ENCODE peak calls at places on chromosome 12, in four cellular contexts. T, I, G and N are unnamed samples.

GRCh38 chr12:13124661-13125505 is 21.4 kb upstream of the GSG1 start:
- DNase-seq in G (no peak), T (no peak), I (no peak), N (no peak)

GRCh38 chr12:16562413-16562812 is 43.5 kb downstream of the LMO3 start:
- DNase-seq in T (no peak), I (no peak), G (no peak), N (no peak)

GRCh38 chr12:93502802-93503623 is 35.7 kb downstream of the MRPL42 start:
- DNase-seq in G (peak), T (no peak), I (no peak), N (peak)

GRCh38 chr12:12481636-12482035 is 81.0 kb downstream of the DUSP16 start:
- DNase-seq in T (no peak), G (no peak), I (no peak), N (no peak)

GRCh38 chr12:1977109-1977508 is 27.1 kb downstream of the DCP1B start:
- DNase-seq in T (no peak), I (no peak), G (no peak), N (no peak)

GRCh38 chr12:57149309-57149900 is 2.0 kb upstream of the LRP1-AS start:
- DNase-seq in T (no peak), G (peak), I (no peak), N (no peak)

GRCh38 chr12:48956279-48957140 is 777 bp downstream of the ARF3 start:
- DNase-seq in I (peak), T (peak), G (peak), N (peak)

GRCh38 chr12:13573698-13574321 is 377.3 kb downstream of the EMP1 start:
- DNase-seq in I (no peak), G (no peak), T (no peak), N (no peak)

GRCh38 chr12:15979096-15980091 is 68.3 kb downstream of the DERA start:
- DNase-seq in T (peak), I (no peak), G (peak), N (peak)

GRCh38 chr12:22118206-22118605 is 72.2 kb downstream of the CMAS start:
- DNase-seq in G (no peak), T (no peak), I (no peak), N (no peak)

GRCh38 chr12:65420941-65421340 is 142.5 kb downstream of the MSRB3 start:
- DNase-seq in T (no peak), G (no peak), I (no peak), N (no peak)

GRCh38 chr12:53046655-53047220 is 3.1 kb upstream of the TNS2 start:
- DNase-seq in G (peak), I (no peak), T (no peak), N (peak)

GRCh38 chr12:106188249-106188648 is 49.5 kb upstream of the NUAK1 start:
- DNase-seq in T (no peak), G (no peak), I (no peak), N (no peak)

GRCh38 chr12:48286665-48287064 is 64.1 kb downstream of the ZNF641 start:
- DNase-seq in G (peak), I (no peak), T (no peak), N (peak)

DNA sequence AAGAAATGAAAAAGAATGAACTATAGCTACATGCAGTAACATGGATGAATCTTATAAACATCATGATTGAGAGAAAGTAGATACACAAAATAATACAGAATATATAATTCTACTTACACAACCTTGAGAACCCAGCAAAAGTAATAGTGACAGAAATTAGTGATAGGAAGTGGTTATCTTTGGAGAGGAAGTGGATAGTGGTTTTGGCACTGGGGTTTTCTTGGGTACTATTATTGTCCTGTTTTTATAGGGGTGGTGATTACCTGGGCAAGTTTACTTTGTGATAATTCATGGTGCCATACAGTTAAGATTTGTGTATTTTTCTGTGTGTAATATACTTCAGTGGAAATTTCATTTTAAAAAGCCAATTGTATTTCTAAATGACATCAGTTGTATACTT is 352.7 kb downstream of the AEBP2 start:
- DNase-seq in T (no peak), I (no peak), G (no peak), N (no peak)
- TF ChIP-seq TCF7 in T (no peak), I (no peak), G (no peak), N (no peak)

GRCh38 chr12:71896171-71896570 is 42.5 kb upstream of the TPH2 start:
- DNase-seq in G (no peak), T (no peak), I (no peak), N (no peak)

GRCh38 chr12:71904629-71905028 is 34.0 kb upstream of the TPH2 start:
- DNase-seq in G (no peak), T (no peak), I (no peak), N (no peak)

DNA sequence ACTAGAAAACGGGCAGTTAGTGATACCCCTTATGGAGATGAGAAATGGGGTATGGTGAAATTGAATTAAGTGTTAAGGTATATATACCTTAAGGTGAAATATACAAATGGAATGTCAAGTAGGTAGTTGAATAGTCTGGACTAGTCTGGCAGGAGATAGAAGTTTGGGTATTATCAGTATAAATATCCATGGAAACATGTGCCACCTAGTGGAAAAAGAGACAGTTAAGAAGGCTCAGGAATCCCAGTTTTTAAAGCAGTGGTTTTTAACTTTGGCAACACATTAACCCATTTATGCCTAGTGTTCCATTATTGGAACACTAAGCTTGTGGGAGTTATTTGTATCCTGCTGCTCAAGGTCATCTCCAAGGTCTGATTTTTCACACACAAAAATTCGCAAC is 38.6 kb upstream of the TPH2 start:
- DNase-seq in I (no peak), G (peak), T (no peak), N (no peak)
- TF ChIP-seq CTCF in I (no peak), G (no peak), T (no peak), N (no peak)

GRCh38 chr12:25692115-25693035 is 139.3 kb upstream of the LMNTD1 start:
- DNase-seq in I (no peak), T (no peak), G (no peak), N (no peak)
- TF ChIP-seq TCF7 in I (no peak), T (no peak), G (no peak), N (no peak)

DNA sequence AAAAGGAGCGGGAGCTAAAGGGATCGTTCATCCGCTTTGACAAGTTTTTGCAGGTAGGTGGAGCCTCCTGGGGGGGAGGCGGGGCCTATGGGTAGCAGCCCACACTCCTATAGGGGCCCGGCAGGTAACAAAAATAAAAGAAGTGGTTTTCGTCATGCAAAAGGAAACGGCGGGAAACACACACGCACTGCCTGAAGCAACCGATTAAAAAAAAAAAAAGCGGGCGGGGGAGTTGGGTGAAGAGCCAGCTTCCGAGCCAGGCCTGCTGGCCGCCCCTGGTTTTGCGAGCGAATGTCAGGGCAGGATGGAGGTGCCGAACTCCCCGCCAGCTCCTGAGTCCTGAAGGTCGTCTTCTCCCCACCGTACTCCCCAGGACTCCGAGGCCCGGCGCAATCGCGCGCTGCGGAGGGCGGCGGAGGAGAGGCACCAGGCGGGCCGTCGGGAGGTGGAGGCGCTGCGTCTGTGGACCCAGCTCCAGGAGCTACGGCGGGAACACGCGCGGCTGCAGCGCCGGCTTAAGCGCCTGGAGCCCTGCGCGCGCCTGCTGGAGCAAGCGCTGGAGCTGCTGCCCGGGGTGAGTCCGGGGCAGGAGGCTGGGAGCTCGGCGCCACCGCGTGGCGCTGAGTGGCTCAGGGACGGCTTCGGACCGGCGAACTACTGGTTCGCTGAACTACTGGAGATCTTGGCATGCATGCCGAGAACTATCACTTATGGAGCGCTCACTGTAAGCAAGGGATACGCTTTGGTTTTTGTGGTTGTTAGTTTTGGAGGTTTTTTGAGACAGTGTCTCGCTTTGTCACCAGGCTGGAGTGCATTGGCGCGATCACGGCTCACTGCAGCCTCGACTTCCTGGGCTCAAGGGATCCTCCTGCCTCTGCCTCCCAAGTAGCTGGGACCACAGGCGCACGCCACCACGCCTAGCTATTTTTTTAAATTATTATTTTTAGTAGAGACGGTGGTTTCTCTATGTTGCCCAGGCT is 3.6 kb downstream of the CFAP73 start:
- DNase-seq in I (no peak), G (peak), T (peak), N (peak)
- TF ChIP-seq CTCF in I (peak), G (peak), T (peak), N (no peak)

GRCh38 chr12:100381379-100381778 is 24.5 kb downstream of the SLC17A8 start:
- DNase-seq in T (no peak), G (no peak), I (no peak), N (no peak)

GRCh38 chr12:100383586-100384548 is 27.0 kb downstream of the SLC17A8 start:
- DNase-seq in I (no peak), T (no peak), G (peak), N (no peak)

GRCh38 chr12:100384549-100384916 is 27.7 kb downstream of the SLC17A8 start:
- DNase-seq in G (no peak), T (no peak), I (no peak), N (no peak)

DNA sequence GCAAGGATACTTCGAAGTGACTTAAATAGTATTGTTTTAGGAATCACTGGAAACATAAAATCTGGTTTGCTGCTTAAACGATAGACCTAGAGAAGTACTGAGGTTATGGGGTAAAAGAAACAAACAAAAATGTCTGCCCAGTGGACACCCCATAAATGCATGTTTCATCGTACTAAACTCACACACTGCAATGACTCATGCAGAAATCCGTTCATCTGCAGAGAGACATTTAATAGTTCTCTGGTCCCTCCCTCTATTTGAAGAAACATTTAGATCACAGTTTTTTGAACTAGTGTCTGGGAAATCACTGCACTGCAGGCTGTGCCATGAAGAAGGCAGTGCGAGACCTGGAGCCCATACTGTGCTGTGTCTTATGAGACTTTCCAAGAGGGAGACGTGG is 25.5 kb downstream of the SLC17A8 start:
- DNase-seq in G (no peak), I (no peak), T (no peak), N (no peak)
- TF ChIP-seq TCF7 in G (no peak), I (no peak), T (no peak), N (no peak)

DNA sequence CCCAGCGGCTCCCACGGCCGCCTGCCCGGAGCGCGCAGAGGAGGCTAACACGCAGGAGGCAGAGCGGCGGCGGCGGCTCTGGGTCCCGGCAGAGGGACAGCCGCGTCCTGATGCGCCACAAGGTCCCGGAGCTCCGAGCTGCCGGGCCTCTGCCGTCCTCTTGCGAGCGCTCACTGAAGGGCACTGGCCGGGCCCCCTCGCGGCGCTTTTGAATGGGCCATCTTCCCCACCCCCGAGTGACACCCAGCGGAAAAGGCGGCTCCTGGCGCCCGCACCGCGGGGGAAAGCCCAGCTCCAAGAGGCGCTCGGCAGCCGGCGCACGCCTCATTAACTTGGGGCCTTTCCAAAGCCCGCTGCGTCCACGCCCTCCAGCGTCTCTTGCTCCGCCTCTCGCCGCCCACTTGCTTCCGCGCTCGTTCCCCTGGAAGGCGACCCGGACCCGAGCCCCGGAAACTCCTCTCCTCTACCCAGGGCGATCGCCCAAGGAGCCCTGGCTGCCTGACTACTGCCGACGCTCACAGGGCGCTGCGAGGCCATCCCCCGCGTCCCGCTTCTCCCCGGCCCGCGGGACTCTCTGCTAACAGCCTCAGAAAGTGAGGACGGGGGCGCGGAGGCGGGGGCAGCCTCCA is at the start of gene PHLDA1:
- DNase-seq in I (peak), G (peak), T (peak), N (peak)
- TF ChIP-seq CTCF in I (peak), G (peak), T (peak), N (no peak)

GRCh38 chr12:67999244-67999643 is 10.0 kb downstream of the IFNG-AS1 start:
- DNase-seq in I (no peak), T (no peak), G (no peak), N (no peak)
- TF ChIP-seq TCF7 in I (no peak), T (no peak), G (no peak), N (no peak)

GRCh38 chr12:87667378-87667777 is 361.8 kb downstream of the C12orf50 start:
- DNase-seq in I (no peak), T (no peak), G (no peak), N (no peak)
- TF ChIP-seq CTCF in I (no peak), T (no peak), G (no peak), N (no peak)

GRCh38 chr12:26435005-26435404 is 239.6 kb downstream of the SSPN start:
- DNase-seq in T (no peak), I (no peak), G (no peak), N (no peak)
- TF ChIP-seq TCF7 in T (no peak), I (no peak), G (no peak), N (no peak)

DNA sequence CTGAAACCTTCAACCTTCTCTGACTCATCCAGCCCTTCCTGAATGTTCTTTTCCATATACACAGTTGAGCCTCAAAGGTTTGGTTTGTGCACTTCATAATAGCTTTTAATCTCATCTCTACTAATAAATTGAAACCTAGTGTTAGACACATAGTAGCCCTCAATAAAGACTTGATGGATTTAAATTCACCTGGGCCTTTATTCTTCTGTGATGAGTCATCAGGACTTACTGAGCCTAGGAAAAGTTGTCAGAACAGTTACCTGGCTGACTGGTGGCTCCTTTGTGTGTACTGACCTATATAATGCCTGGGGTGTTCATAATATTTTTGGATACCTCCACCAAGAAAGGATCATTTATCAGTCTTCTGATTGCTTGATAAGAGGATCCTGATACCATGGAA is 86.4 kb upstream of the NTF3 start:
- DNase-seq in I (no peak), G (no peak), T (no peak), N (no peak)
- TF ChIP-seq CTCF in I (no peak), G (no peak), T (no peak), N (no peak)